ENCODE peak calls at places on chromosomes 2 and 18, in eight cellular contexts. S, U, K, T, C, J, F and Q are unnamed samples.

GRCh38 chr2:199833525-199833924 is 17.5 kb downstream of the FTCDNL1 start:
- DNase-seq in S (no peak), J (no peak), K (no peak), T (no peak), U (peak), F (no peak), C (no peak), Q (no peak)

GRCh38 chr2:120826260-120826648 is 90.6 kb downstream of the GLI2 start:
- DNase-seq in F (no peak), K (no peak), S (no peak), T (no peak), U (no peak), J (no peak), C (no peak), Q (no peak)

GRCh38 chr18:13643261-13643671 is 83.1 kb downstream of the FAM210A start:
- DNase-seq in U (no peak), C (no peak), S (no peak), F (no peak), J (no peak), T (no peak), K (no peak), Q (no peak)

GRCh38 chr2:218896501-218897393 is 16.1 kb downstream of the WNT10A start:
- DNase-seq in K (peak), C (peak), T (no peak), J (no peak), F (peak), S (no peak), U (peak), Q (no peak)

GRCh38 chr2:105102963-105103421 is 65.1 kb downstream of the MRPS9 start:
- DNase-seq in C (no peak), T (peak), J (no peak), U (no peak), F (no peak), K (no peak), S (peak), Q (no peak)

GRCh38 chr2:194867328-194867727 is 789.7 kb upstream of the SLC39A10 start:
- DNase-seq in C (no peak), J (no peak), U (no peak), F (no peak), K (no peak), S (no peak), T (no peak), Q (peak)

GRCh38 chr2:196677404-196677803 is 37.9 kb downstream of the CCDC150 start:
- DNase-seq in K (no peak), S (peak), J (no peak), F (no peak), T (no peak), U (no peak), C (no peak), Q (no peak)

GRCh38 chr2:161166538-161167409 is 6.5 kb downstream of the TANK start:
- DNase-seq in F (peak), J (no peak), U (no peak), K (peak), C (no peak), S (no peak), T (no peak), Q (no peak)

GRCh38 chr2:28626376-28626775 is 125.3 kb upstream of the PPP1CB start:
- DNase-seq in J (no peak), K (no peak), U (no peak), F (no peak), C (no peak), T (no peak), S (no peak), Q (no peak)

GRCh38 chr18:32158108-32158624 is 31.7 kb upstream of the MEP1B start:
- DNase-seq in J (peak), K (peak), C (no peak), F (peak), S (peak), U (peak), T (peak), Q (peak)

GRCh38 chr18:47719096-47719780 is 211.2 kb downstream of the SMAD2 start:
- DNase-seq in K (no peak), C (no peak), U (no peak), J (no peak), S (no peak), T (no peak), F (no peak), Q (no peak)

GRCh38 chr18:43534511-43534910 is 257.2 kb upstream of the SYT4 start:
- DNase-seq in C (no peak), J (no peak), U (no peak), F (no peak), S (no peak), K (no peak), T (no peak), Q (no peak)

GRCh38 chr18:24128700-24129099 is 10.2 kb upstream of the CABYR start:
- DNase-seq in F (no peak), T (no peak), U (no peak), K (no peak), J (no peak), S (no peak), C (no peak), Q (no peak)

GRCh38 chr2:235080108-235080507 is 128.3 kb downstream of the SH3BP4 start:
- DNase-seq in S (no peak), U (no peak), C (no peak), T (no peak), J (no peak), F (no peak), K (no peak), Q (no peak)